ENCODE peak calls at places on chromosome 17, in eight cellular contexts. K is cardiac muscle cell; Y is lung; X is CD4-positive, CD25-positive, alpha-beta regulatory T cell; T is transverse colon; D is GM23248; I is CD4-positive, alpha-beta T cell; E is heart right ventricle. R is an unnamed sample.

GRCh38 chr17:79617304-79617703 is 6.5 kb upstream of the RBFOX3 start:
- DNase-seq in K (no peak), Y (no peak), X (no peak), T (no peak), D (no peak), I (no peak), E (no peak), R (no peak)

GRCh38 chr17:75688209-75688771 is 21.2 kb downstream of the SAP30BP start:
- DNase-seq in K (peak), Y (no peak), X (no peak), T (no peak), D (peak), I (no peak), E (no peak), R (no peak)

GRCh38 chr17:34081269-34081668 is 173.8 kb upstream of the CCL2 start:
- DNase-seq in K (peak), Y (no peak), X (no peak), T (no peak), D (peak), I (no peak), E (no peak), R (no peak)

GRCh38 chr17:19417611-19418010 is 6.6 kb downstream of the RNF112 start:
- DNase-seq in K (no peak), Y (no peak), X (no peak), T (no peak), D (no peak), I (no peak), E (no peak), R (no peak)

GRCh38 chr17:38558751-38559024 is 47.1 kb downstream of the SRCIN1 start:
- DNase-seq in K (no peak), Y (no peak), X (no peak), T (no peak), D (no peak), I (no peak), E (no peak), R (peak)

GRCh38 chr17:9628509-9628908 is 16.8 kb upstream of the USP43 start:
- DNase-seq in K (no peak), Y (no peak), X (no peak), T (peak), D (no peak), I (no peak), E (no peak), R (no peak)

GRCh38 chr17:72600934-72601333 is 480.1 kb downstream of the SOX9 start:
- DNase-seq in K (peak), Y (no peak), X (no peak), T (no peak), D (peak), I (no peak), E (no peak), R (no peak)

GRCh38 chr17:74566132-74566753 is 1.1 kb downstream of the CD300H start:
- DNase-seq in K (peak), Y (no peak), X (no peak), T (peak), D (peak), I (no peak), E (no peak), R (no peak)

GRCh38 chr17:77644181-77644972 is 314.1 kb upstream of the TNRC6C start:
- DNase-seq in K (no peak), Y (no peak), X (no peak), T (no peak), D (no peak), I (no peak), E (no peak), R (no peak)

GRCh38 chr17:44004761-44005526 is 522 bp downstream of the NAGS start:
- DNase-seq in K (no peak), Y (no peak), X (no peak), T (peak), D (peak), I (no peak), E (no peak), R (peak)

GRCh38 chr17:3385869-3386816 is at the start of gene OR3A2:
- DNase-seq in K (no peak), Y (no peak), X (peak), T (no peak), D (no peak), I (no peak), E (no peak), R (no peak)

GRCh38 chr17:20154601-20155000 is 145.4 kb downstream of the SPECC1 start:
- DNase-seq in K (no peak), Y (no peak), X (no peak), T (no peak), D (no peak), I (no peak), E (no peak), R (no peak)

GRCh38 chr17:82965371-82965770 is 114.0 kb upstream of the METRNL start:
- DNase-seq in K (no peak), Y (no peak), X (no peak), T (no peak), D (no peak), I (no peak), E (no peak), R (no peak)

GRCh38 chr17:72724375-72724774 is 368.1 kb downstream of the SLC39A11 start:
- DNase-seq in K (no peak), Y (no peak), X (no peak), T (no peak), D (peak), I (no peak), E (no peak), R (no peak)

GRCh38 chr17:74196541-74197310 is 6.8 kb upstream of the RPL38 start:
- DNase-seq in K (no peak), Y (no peak), X (no peak), T (no peak), D (no peak), I (no peak), E (no peak), R (no peak)

GRCh38 chr17:49108318-49108717 is 24.3 kb upstream of the B4GALNT2 start:
- DNase-seq in K (peak), Y (no peak), X (no peak), T (no peak), D (peak), I (no peak), E (no peak), R (no peak)

GRCh38 chr17:79036181-79036580 is 12.2 kb downstream of the C1QTNF1 start:
- DNase-seq in K (no peak), Y (no peak), X (no peak), T (no peak), D (no peak), I (no peak), E (no peak), R (no peak)

GRCh38 chr17:28151001-28151400 is 108.5 kb downstream of the NLK start:
- DNase-seq in K (no peak), Y (no peak), X (no peak), T (no peak), D (no peak), I (no peak), E (no peak), R (no peak)

GRCh38 chr17:66185842-66186241 is 6.1 kb downstream of the CEP112 start:
- DNase-seq in K (no peak), Y (no peak), X (no peak), T (no peak), D (no peak), I (no peak), E (no peak), R (no peak)

GRCh38 chr17:39676198-39676819 is 8.1 kb downstream of the PNMT start:
- DNase-seq in K (peak), Y (peak), X (no peak), T (peak), D (peak), I (no peak), E (peak), R (no peak)

GRCh38 chr17:72516772-72517399 is 396.1 kb downstream of the SOX9 start:
- DNase-seq in K (peak), Y (no peak), X (no peak), T (no peak), D (peak), I (no peak), E (no peak), R (no peak)

GRCh38 chr17:75639327-75639726 is 6.1 kb downstream of the SMIM5 start:
- DNase-seq in K (no peak), Y (no peak), X (no peak), T (no peak), D (no peak), I (no peak), E (no peak), R (no peak)

GRCh38 chr17:58447039-58447975 is 30.0 kb upstream of the RNF43 start:
- DNase-seq in K (peak), Y (peak), X (peak), T (peak), D (peak), I (peak), E (peak), R (no peak)

GRCh38 chr17:11026903-11027302 is 189.0 kb upstream of the PIRT start:
- DNase-seq in K (no peak), Y (no peak), X (no peak), T (no peak), D (no peak), I (no peak), E (no peak), R (no peak)

GRCh38 chr17:40191237-40192208 is 14.3 kb downstream of the RAPGEFL1 start:
- DNase-seq in K (peak), Y (peak), X (peak), T (peak), D (peak), I (peak), E (peak), R (peak)

GRCh38 chr17:57552114-57552601 is 192.9 kb downstream of the CCDC182 start:
- DNase-seq in K (peak), Y (no peak), X (no peak), T (peak), D (peak), I (no peak), E (peak), R (peak)

GRCh38 chr17:63826468-63827001 is 696 bp upstream of the PSMC5 start:
- DNase-seq in K (no peak), Y (no peak), X (no peak), T (peak), D (peak), I (no peak), E (no peak), R (no peak)
- H3K27ac ChIP-seq in K (peak), Y (peak), X (peak), T (peak), D (peak), I (peak), E (peak), R (peak)

GRCh38 chr17:883586-883962 is 96.0 kb downstream of the NXN start:
- DNase-seq in K (no peak), Y (no peak), X (no peak), T (no peak), D (no peak), I (no peak), E (no peak), R (no peak)
- H3K27ac ChIP-seq in K (peak), Y (peak), X (no peak), T (peak), D (peak), I (no peak), E (peak), R (peak)

GRCh38 chr17:7240375-7240774 is 1.1 kb upstream of the PHF23 start:
- DNase-seq in K (no peak), Y (no peak), X (no peak), T (no peak), D (no peak), I (no peak), E (no peak), R (no peak)
- H3K27ac ChIP-seq in K (no peak), Y (peak), X (peak), T (peak), D (peak), I (peak), E (peak), R (peak)

GRCh38 chr17:42409467-42410351 is 13.3 kb downstream of the CAVIN1 start:
- DNase-seq in K (peak), Y (peak), X (no peak), T (peak), D (peak), I (no peak), E (no peak), R (peak)
- H3K27ac ChIP-seq in K (no peak), Y (peak), X (no peak), T (peak), D (peak), I (no peak), E (peak), R (peak)

GRCh38 chr17:4616456-4616855 is 25.0 kb downstream of the ALOX15 start:
- DNase-seq in K (no peak), Y (no peak), X (no peak), T (no peak), D (no peak), I (no peak), E (no peak), R (no peak)
- H3K27ac ChIP-seq in K (no peak), Y (no peak), X (no peak), T (no peak), D (no peak), I (no peak), E (no peak), R (no peak)

DNA sequence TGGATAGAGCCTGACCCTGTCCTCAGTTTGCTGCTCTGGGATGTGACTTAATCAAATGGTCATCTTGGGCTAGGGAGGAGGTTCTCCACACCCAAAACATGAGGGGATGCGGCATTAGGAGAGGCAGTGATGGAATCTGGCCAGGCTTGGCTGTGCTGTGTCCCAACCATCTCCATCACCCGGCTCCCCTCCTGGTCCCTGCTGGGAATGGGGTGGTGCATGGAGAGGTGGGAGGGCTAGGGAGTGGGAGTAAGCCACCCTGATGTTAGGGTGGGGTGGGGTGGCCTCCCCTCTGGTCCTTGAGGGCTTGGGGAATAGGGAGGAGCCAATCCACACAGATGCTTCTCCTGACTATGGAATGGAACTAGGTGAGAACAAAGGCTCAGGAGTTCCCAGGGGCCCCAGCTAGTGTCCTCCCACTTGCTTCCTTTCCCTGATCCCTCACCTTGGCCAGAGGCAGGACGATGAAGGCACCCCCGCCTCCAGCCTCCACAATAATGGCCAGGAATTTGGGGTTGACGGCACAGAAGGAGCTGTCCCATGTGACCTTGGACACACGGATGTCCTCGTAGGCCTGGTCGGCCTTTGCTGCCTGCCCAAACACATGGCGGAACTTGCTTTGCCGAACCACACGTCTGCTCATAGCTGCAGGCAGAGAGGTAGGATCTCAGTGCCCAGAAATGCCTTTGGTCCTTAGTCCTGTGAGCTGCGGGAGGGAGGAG is 1.8 kb downstream of the CORO6 start:
- DNase-seq in K (no peak), Y (no peak), X (no peak), T (no peak), D (no peak), I (no peak), E (no peak), R (no peak)
- H3K27ac ChIP-seq in K (peak), Y (no peak), X (no peak), T (no peak), D (no peak), I (no peak), E (peak), R (no peak)

GRCh38 chr17:68383443-68384321 is 73.6 kb downstream of the WIPI1 start:
- DNase-seq in K (peak), Y (no peak), X (no peak), T (no peak), D (peak), I (no peak), E (no peak), R (peak)
- H3K27ac ChIP-seq in K (no peak), Y (peak), X (no peak), T (no peak), D (peak), I (no peak), E (peak), R (peak)

DNA sequence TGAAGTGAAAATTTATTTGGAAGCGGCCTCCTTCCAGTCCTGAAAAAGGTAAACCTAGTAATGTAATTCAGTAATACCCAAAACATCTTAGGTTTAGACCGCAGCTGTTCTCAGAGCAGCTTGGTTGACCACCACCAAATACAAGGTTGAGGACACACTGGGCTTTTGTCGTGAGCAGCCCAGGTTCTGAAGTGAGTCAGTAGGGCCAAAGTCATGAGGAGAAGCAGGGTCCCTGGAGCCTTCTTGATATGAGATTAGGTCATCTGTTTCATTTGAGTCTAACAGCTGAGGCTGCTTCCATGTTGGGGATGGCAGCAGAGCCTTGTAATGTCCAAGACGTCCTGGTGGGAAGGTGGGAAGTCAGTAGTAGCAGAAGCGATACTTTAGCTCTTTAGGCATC is 2.2 kb downstream of the ALKBH5 start:
- DNase-seq in K (no peak), Y (no peak), X (no peak), T (no peak), D (peak), I (no peak), E (no peak), R (no peak)
- H3K27ac ChIP-seq in K (no peak), Y (peak), X (peak), T (peak), D (peak), I (no peak), E (peak), R (peak)

R was measured in uterus.